ENCODE peak calls at places on chromosome 5, in five cellular contexts. D is spleen, W is stomach, R is tibial nerve, Q is esophagus squamous epithelium. S is an unnamed sample.

GRCh38 chr5:93677344-93678021 is 63.9 kb downstream of the POU5F2 start:
- DNase-seq in W (peak), Q (no peak), R (peak), D (no peak), S (no peak)

GRCh38 chr5:115816226-115817042 is at the start of gene CDO1:
- DNase-seq in W (no peak), D (peak), R (peak), Q (no peak), S (peak)

GRCh38 chr5:15249152-15249551 is 250.8 kb upstream of the FBXL7 start:
- DNase-seq in R (no peak), Q (no peak), W (no peak), D (no peak), S (no peak)

GRCh38 chr5:157971466-157972324 is 112.8 kb upstream of the CLINT1 start:
- DNase-seq in R (no peak), W (no peak), D (no peak), Q (no peak), S (no peak)

GRCh38 chr5:180790020-180790419 is 12.6 kb downstream of the MGAT1 start:
- DNase-seq in Q (no peak), D (peak), R (no peak), W (no peak), S (no peak)

GRCh38 chr5:156128026-156128425 is 198.9 kb upstream of the SGCD start:
- DNase-seq in R (no peak), Q (no peak), W (no peak), D (no peak), S (no peak)

GRCh38 chr5:172690258-172691075 is 49.4 kb downstream of the NEURL1B start:
- DNase-seq in W (no peak), D (peak), R (no peak), Q (no peak), S (no peak)

GRCh38 chr5:125348221-125348692 is 601.8 kb upstream of the ZNF608 start:
- DNase-seq in R (peak), W (no peak), Q (no peak), D (no peak), S (no peak)

GRCh38 chr5:108321341-108321740 is 60.6 kb downstream of the FBXL17 start:
- DNase-seq in W (no peak), D (no peak), Q (no peak), R (no peak), S (no peak)

GRCh38 chr5:169695919-169696490 is 58.9 kb downstream of the DOCK2 start:
- DNase-seq in Q (no peak), W (no peak), R (no peak), D (no peak), S (no peak)

GRCh38 chr5:140408750-140409241 is 7.2 kb downstream of the ANKHD1 start:
- DNase-seq in Q (no peak), W (no peak), D (no peak), R (no peak), S (no peak)

GRCh38 chr5:139378941-139379361 is 4.1 kb downstream of the SLC23A1 start:
- DNase-seq in D (peak), W (no peak), Q (no peak), R (no peak), S (no peak)

GRCh38 chr5:9715891-9716335 is 85.8 kb upstream of the TAS2R1 start:
- DNase-seq in W (no peak), R (no peak), D (no peak), Q (no peak), S (no peak)

GRCh38 chr5:79875230-79875629 is 115.8 kb downstream of the MTX3 start:
- DNase-seq in W (no peak), D (no peak), R (peak), Q (no peak), S (no peak)

GRCh38 chr5:142087920-142088679 is 20.5 kb upstream of the NDFIP1 start:
- DNase-seq in Q (no peak), D (no peak), R (no peak), W (no peak), S (peak)

GRCh38 chr5:71932649-71933338 is 174.5 kb upstream of the MAP1B start:
- DNase-seq in Q (no peak), D (no peak), W (peak), R (peak), S (no peak)

GRCh38 chr5:145010834-145011233 is 824.3 kb downstream of the PRELID2 start:
- DNase-seq in Q (no peak), R (no peak), D (no peak), W (no peak), S (no peak)

GRCh38 chr5:6753851-6754250 is 40.6 kb downstream of the TENT4A start:
- DNase-seq in D (peak), W (no peak), Q (no peak), R (no peak), S (no peak)

GRCh38 chr5:122129332-122129731 is at the start of gene ZNF474:
- DNase-seq in R (peak), D (no peak), Q (no peak), W (no peak), S (peak)

GRCh38 chr5:83925952-83926351 is 205.3 kb upstream of the HAPLN1 start:
- DNase-seq in W (no peak), Q (no peak), D (no peak), R (no peak), S (no peak)

GRCh38 chr5:140855772-140856674 is at the start of gene PCDHA10:
- DNase-seq in D (no peak), Q (no peak), R (no peak), W (no peak), S (no peak)

GRCh38 chr5:466661-467310 is 23.8 kb downstream of the EXOC3 start:
- DNase-seq in D (peak), W (no peak), R (no peak), Q (no peak), S (no peak)

GRCh38 chr5:72067682-72068470 is 39.4 kb upstream of the MAP1B start:
- DNase-seq in W (no peak), R (no peak), Q (no peak), D (no peak), S (no peak)

GRCh38 chr5:61402970-61403369 is 70.9 kb downstream of the ZSWIM6 start:
- DNase-seq in D (no peak), Q (no peak), W (no peak), R (no peak), S (no peak)

GRCh38 chr5:6480133-6481051 is 31.7 kb downstream of the UBE2QL1 start:
- DNase-seq in R (no peak), D (no peak), W (no peak), Q (no peak), S (no peak)

GRCh38 chr5:54902817-54903473 is 82.4 kb downstream of the ESM1 start:
- DNase-seq in Q (no peak), W (no peak), R (no peak), D (no peak), S (no peak)

GRCh38 chr5:58842851-58843250 is 260.0 kb downstream of the RAB3C start:
- DNase-seq in Q (no peak), R (no peak), W (no peak), D (no peak), S (no peak)

GRCh38 chr5:112228672-112229071 is 190.4 kb downstream of the EPB41L4A start:
- DNase-seq in W (peak), Q (no peak), R (peak), D (no peak), S (peak)

GRCh38 chr5:163569284-163569683 is 63.9 kb downstream of the MAT2B start:
- DNase-seq in D (no peak), Q (no peak), R (no peak), W (no peak), S (no peak)

GRCh38 chr5:52787600-52788504 is at the start of the genes ITGA1 and PELO:
- DNase-seq in D (peak), Q (no peak), W (peak), R (peak), S (peak)

GRCh38 chr5:73901455-73901854 is 275.5 kb downstream of the ARHGEF28 start:
- DNase-seq in R (no peak), Q (no peak), W (no peak), D (no peak), S (no peak)

GRCh38 chr5:111545031-111545430 is 32.7 kb upstream of the STARD4 start:
- DNase-seq in Q (no peak), W (no peak), R (no peak), D (no peak), S (no peak)

GRCh38 chr5:1098986-1099597 is 12.8 kb downstream of the SLC12A7 start:
- DNase-seq in Q (no peak), R (no peak), W (no peak), D (no peak), S (no peak)

GRCh38 chr5:11334404-11334803 is 569.8 kb downstream of the CTNND2 start:
- DNase-seq in D (no peak), Q (no peak), R (no peak), W (no peak), S (no peak)

GRCh38 chr5:74974451-74975089 is 77.8 kb downstream of the GCNT4 start:
- DNase-seq in R (no peak), D (no peak), Q (no peak), W (no peak), S (no peak)

GRCh38 chr5:100905259-100905914 is 2.3 kb upstream of the ST8SIA4 start:
- DNase-seq in W (no peak), Q (no peak), D (no peak), R (no peak), S (no peak)

GRCh38 chr5:64682608-64683007 is 7.7 kb upstream of the SHISAL2B start:
- DNase-seq in D (no peak), Q (no peak), W (no peak), R (no peak), S (no peak)

GRCh38 chr5:64678400-64678799 is 11.9 kb upstream of the SHISAL2B start:
- DNase-seq in D (no peak), R (no peak), Q (no peak), W (no peak), S (no peak)

GRCh38 chr5:64680289-64680688 is 10.0 kb upstream of the SHISAL2B start:
- DNase-seq in Q (no peak), W (no peak), R (no peak), D (no peak), S (no peak)
- TF ChIP-seq CTCF in Q (no peak), W (no peak), R (no peak), D (no peak), S (no peak)

DNA sequence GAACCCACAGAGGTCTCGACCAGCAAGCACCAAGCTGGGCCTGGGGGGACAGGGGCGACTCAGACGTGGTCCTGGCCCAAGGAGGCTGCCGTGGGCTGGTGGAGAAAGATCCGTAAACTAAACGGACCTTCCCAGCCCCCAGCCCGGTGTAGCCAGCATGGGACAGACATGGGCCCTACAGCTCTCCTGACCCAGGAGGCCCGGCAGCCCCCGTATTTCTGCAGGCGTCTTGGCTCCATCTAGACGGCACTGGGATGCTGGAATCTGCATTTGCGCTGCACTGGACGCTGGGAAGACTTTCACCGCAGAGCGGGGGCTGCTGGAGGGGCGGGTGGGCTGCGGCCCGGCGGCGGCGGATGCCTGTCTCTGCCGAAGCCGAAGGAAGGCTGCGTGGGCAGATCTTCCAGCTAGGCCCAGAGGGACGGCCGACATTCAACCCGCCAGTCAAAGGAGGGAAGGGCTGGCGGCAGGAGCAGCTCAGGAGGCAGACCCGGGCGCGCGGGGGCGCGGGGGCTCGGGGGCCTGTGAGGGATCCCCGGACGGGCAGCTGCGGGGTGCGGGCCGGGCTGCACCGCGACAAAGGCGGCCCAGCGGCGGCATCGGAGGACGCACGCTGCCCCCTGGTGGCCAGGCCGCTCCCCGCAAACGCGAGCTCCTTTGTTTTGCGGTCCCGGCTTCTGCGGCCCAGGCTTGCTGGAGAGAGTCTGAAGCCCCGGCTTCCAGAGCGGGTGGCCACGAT is 266.2 kb downstream of the NSG2 start:
- DNase-seq in W (peak), Q (no peak), D (peak), R (peak), S (peak)
- H3K4me3 ChIP-seq in W (peak), Q (peak), D (peak), R (peak), S (no peak)

GRCh38 chr5:37370550-37370863 is 399 bp downstream of the NUP155 start:
- DNase-seq in W (no peak), D (no peak), Q (no peak), R (peak), S (no peak)

GRCh38 chr5:37375091-37375490 is 4.0 kb upstream of the WDR70 start:
- DNase-seq in R (no peak), Q (no peak), W (no peak), D (no peak), S (no peak)

DNA sequence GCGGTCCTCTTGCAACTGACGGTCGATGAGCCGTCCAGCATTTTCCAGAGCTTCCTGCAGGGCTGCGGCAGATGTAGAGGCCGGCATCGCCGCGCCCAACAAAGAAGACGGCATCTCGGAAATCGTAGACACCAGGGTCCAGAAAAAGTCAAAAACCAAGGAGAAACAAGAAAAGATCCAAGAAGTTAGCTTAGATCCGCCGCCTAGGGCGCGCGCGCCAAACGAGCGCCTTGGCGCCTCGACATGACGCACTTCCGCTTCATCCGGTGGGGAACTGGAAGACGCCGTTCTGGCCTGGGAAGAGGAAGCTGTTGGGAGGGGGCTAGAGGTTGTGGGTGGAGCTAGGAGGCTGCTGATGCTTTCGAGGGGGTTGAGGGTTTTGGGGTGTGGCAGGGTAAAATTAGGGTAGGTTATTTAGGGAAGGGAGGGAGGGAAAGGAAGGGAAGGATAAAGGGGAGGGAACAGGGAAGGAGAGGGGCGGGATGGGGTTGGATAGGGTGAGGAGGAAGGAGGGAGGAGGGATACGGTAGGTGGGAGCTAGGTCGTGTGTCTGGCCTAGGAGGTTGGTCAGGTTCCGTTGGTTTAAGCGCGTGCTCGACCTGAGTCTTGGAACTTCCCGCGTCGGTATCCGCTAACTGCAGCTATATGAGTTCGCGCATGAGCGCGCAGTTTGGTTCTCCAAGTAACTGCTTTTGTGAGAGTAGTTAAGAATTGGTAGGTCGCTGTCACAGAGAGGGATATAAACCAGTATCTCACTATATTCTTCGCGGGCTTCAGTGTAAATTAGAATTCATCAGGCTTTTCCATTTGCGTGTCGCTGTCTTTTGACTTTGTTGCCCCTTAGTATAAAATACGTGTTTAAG is at the start of gene NUP155:
- DNase-seq in Q (peak), D (peak), W (peak), R (peak), S (peak)
- TF ChIP-seq POLR2A in Q (peak), D (no peak), W (no peak), R (peak), S (no peak)

DNA sequence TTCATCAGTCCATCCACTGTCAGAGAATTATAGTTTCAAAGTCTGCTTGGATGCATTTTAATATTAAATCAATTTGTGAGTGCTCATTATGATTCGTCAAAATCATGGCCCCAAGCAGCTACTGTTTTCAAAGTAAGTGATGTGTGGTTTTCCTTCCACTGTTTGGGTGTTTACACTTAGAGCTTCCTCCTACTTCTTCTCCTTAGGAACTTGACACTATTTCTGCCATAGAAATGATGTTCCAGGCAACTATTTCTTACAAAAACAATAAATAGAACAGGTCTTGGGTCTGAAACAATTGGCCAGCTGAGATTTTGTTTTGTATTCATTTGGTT is 132.8 kb upstream of the RAI14 start:
- DNase-seq in W (no peak), R (no peak), D (no peak), Q (no peak), S (no peak)
- TF ChIP-seq CTCF in W (no peak), R (no peak), D (no peak), Q (no peak), S (no peak)

GRCh38 chr5:42830924-42831323 is 19.2 kb upstream of the SELENOP start:
- DNase-seq in D (no peak), W (no peak), Q (no peak), R (no peak), S (no peak)
- H3K4me3 ChIP-seq in D (no peak), W (no peak), Q (no peak), R (no peak), S (no peak)

GRCh38 chr5:134818776-134819175 is 27.0 kb upstream of the C5orf24 start:
- DNase-seq in D (no peak), R (no peak), W (no peak), Q (no peak), S (no peak)
- TF ChIP-seq POLR2A in D (no peak), R (no peak), W (no peak), Q (no peak), S (no peak)

GRCh38 chr5:151298063-151298462 is 5.5 kb downstream of the SLC36A3 start:
- DNase-seq in D (no peak), R (peak), Q (no peak), W (no peak), S (no peak)
- TF ChIP-seq CTCF in D (no peak), R (peak), Q (peak), W (no peak), S (no peak)

DNA sequence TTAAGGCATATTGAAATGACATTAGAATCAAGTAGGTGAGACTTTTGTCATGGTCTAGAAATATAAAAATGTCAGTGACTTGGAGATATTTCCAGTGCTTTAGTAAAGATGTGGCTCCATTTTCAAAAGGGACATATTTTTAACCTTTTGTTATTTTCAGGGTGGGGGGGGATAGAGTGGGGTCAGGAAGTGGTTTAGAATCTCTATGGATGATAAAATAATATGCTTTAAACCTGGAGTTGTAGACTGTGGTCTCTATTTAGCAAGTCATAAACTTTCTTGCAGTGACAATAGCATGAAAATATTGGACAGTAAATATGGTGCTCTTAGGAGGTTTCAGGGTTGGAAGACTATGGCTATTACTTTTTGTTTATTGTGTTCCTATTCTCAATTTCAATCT is 46.9 kb downstream of the PTTG1 start:
- DNase-seq in W (no peak), D (no peak), R (no peak), Q (no peak), S (no peak)
- H3K4me3 ChIP-seq in W (peak), D (peak), R (no peak), Q (no peak), S (no peak)

S was measured in lower leg skin.